ENCODE peak calls at places on chromosomes 1 and 21, in five cellular contexts. C is PC-3; J is CD8-positive, alpha-beta memory T cell; K is mesendoderm; G is cardiac muscle cell. X is an unnamed sample.

GRCh38 chr1:152801333-152801732 is 4.8 kb downstream of the LCE1D start:
- DNase-seq in C (no peak), J (no peak), K (no peak), G (no peak), X (no peak)

GRCh38 chr1:33758698-33759097 is 105.2 kb upstream of the HMGB4 start:
- DNase-seq in C (no peak), J (no peak), K (no peak), G (peak; percentile 1), X (no peak)

GRCh38 chr1:24102966-24103365 is 9.0 kb downstream of the MYOM3 start:
- DNase-seq in C (no peak), J (no peak), K (no peak), G (no peak), X (no peak)

GRCh38 chr1:37277366-37277765 is 197.0 kb upstream of the ZC3H12A start:
- DNase-seq in C (no peak), J (no peak), K (no peak), G (no peak), X (no peak)

GRCh38 chr1:101484896-101485412 is 248.1 kb downstream of the S1PR1 start:
- DNase-seq in C (no peak), J (no peak), K (no peak), G (peak; percentile 6), X (no peak)

GRCh38 chr1:193181526-193181925 is 4.9 kb downstream of the B3GALT2 start:
- DNase-seq in C (no peak), J (no peak), K (no peak), G (no peak), X (no peak)

GRCh38 chr1:224264321-224264720 is 65.7 kb downstream of the NVL start:
- DNase-seq in C (no peak), J (no peak), K (no peak), G (no peak), X (peak; percentile 18)

GRCh38 chr1:8439015-8439702 is 121.2 kb downstream of the SLC45A1 start:
- DNase-seq in C (no peak), J (no peak), K (peak; percentile 95), G (peak; percentile 91), X (peak; percentile 90)

GRCh38 chr1:65378547-65378946 is 41.9 kb upstream of the LEPR start:
- DNase-seq in C (no peak), J (no peak), K (no peak), G (no peak), X (no peak)

GRCh38 chr1:116738673-116739370 is 15.4 kb upstream of the CD2 start:
- DNase-seq in C (no peak), J (peak; percentile 56), K (no peak), G (no peak), X (no peak)

GRCh38 chr1:98147280-98147679 is 226.4 kb upstream of the DPYD start:
- DNase-seq in C (no peak), J (no peak), K (no peak), G (no peak), X (no peak)

GRCh38 chr1:150366416-150367296 is 2.7 kb downstream of the RPRD2 start:
- DNase-seq in C (peak; percentile 30), J (no peak), K (peak; percentile 34), G (peak; percentile 8), X (no peak)

GRCh38 chr1:115710859-115711624 is 57.5 kb downstream of the CASQ2 start:
- DNase-seq in C (peak; percentile 64), J (no peak), K (peak; percentile 16), G (no peak), X (no peak)

GRCh38 chr21:29372063-29372802 is 73.5 kb downstream of the BACH1 start:
- DNase-seq in C (peak; percentile 87), J (peak; percentile 3), K (peak; percentile 87), G (peak; percentile 89), X (peak; percentile 81)

GRCh38 chr1:85581802-85582686 is 1.5 kb downstream of the CCN1 start:
- DNase-seq in C (peak; percentile 89), J (no peak), K (peak; percentile 86), G (peak; percentile 87), X (peak; percentile 81)

GRCh38 chr1:27418326-27418761 is 25.9 kb downstream of the GPR3 start:
- DNase-seq in C (peak; percentile 71), J (no peak), K (peak; percentile 65), G (peak; percentile 96), X (peak; percentile 94)

GRCh38 chr1:162168261-162168660 is 98.8 kb downstream of the NOS1AP start:
- DNase-seq in C (peak; percentile 84), J (no peak), K (no peak), G (no peak), X (no peak)

GRCh38 chr1:186404454-186405051 is 28.9 kb downstream of the ODR4 start:
- DNase-seq in C (peak; percentile 52), J (no peak), K (peak; percentile 33), G (peak; percentile 91), X (peak; percentile 58)

GRCh38 chr1:90716552-90717355 is at the start of gene BARHL2:
- DNase-seq in C (no peak), J (no peak), K (peak; percentile 58), G (no peak), X (no peak)

GRCh38 chr1:51607676-51608075 is 9.2 kb upstream of the OSBPL9 start:
- DNase-seq in C (no peak), J (no peak), K (peak; percentile 53), G (peak; percentile 52), X (no peak)

GRCh38 chr1:26362331-26362730 is 8.4 kb upstream of the CRYBG2 start:
- DNase-seq in C (no peak), J (no peak), K (no peak), G (no peak), X (no peak)

GRCh38 chr21:20729376-20729775 is 268.8 kb upstream of the NCAM2 start:
- DNase-seq in C (peak; percentile 43), J (no peak), K (no peak), G (peak; percentile 6), X (no peak)

GRCh38 chr1:99098589-99098988 is 93.9 kb upstream of the PLPPR5 start:
- DNase-seq in C (no peak), J (no peak), K (no peak), G (no peak), X (no peak)

GRCh38 chr1:2588661-2589330 is 2.2 kb downstream of the PRXL2B start:
- DNase-seq in C (no peak), J (no peak), K (no peak), G (no peak), X (no peak)

GRCh38 chr1:152983743-152984142 is at the start of gene SPRR1A:
- DNase-seq in C (peak; percentile 68), J (no peak), K (no peak), G (no peak), X (no peak)

GRCh38 chr1:223876643-223877042 is 30.9 kb upstream of the TP53BP2 start:
- DNase-seq in C (no peak), J (no peak), K (no peak), G (no peak), X (no peak)

GRCh38 chr1:203325004-203325417 is 19.7 kb downstream of the BTG2 start:
- DNase-seq in C (no peak), J (peak; percentile 41), K (peak; percentile 19), G (no peak), X (no peak)

GRCh38 chr1:91011726-91012125 is 10.1 kb downstream of the ZNF644 start:
- DNase-seq in C (peak; percentile 26), J (no peak), K (no peak), G (peak; percentile 78), X (peak; percentile 23)

GRCh38 chr1:61120307-61120840 is 38.0 kb downstream of the NFIA start:
- DNase-seq in C (no peak), J (no peak), K (no peak), G (peak; percentile 21), X (no peak)

GRCh38 chr1:43783671-43784205 is 76.4 kb downstream of the ST3GAL3 start:
- DNase-seq in C (peak; percentile 94), J (no peak), K (peak; percentile 54), G (no peak), X (no peak)

DNA sequence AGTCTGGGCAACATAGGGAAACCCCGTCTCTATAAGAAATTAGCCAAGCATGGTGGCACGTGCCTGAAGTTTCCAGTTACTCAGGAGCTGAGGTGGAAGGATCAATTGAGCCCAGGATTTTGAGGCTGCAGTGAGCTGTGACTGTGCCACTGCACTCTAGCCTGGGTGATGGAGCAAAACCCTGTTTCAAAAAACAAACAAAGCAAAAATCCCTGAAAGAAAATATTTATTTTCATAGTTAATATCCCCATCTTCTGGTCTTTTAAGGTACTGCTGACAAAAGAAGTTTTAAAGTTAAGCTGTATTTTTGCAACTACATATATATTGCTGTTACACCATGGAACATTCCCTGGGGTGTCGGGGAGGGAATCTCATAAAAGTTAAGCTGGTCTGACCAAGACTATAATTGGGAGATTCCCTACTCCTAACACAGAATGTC is 26.0 kb downstream of the VAMP4 start:
- DNase-seq in C (peak; percentile 82), J (no peak), K (peak; percentile 6), G (peak; percentile 43), X (no peak)
- H3K27ac ChIP-seq in C (no peak overlapping the region), J (no peak overlapping the region), K (no peak overlapping the region), G (no peak overlapping the region), X (no peak overlapping the region)

GRCh38 chr1:110617589-110617988 is 11.4 kb upstream of the KCNA2 start:
- DNase-seq in C (no peak), J (no peak), K (no peak), G (no peak), X (no peak)

GRCh38 chr1:110620250-110620615 is 14.1 kb upstream of the KCNA2 start:
- DNase-seq in C (no peak), J (no peak), K (no peak), G (no peak), X (no peak)

GRCh38 chr1:110618668-110619067 is 12.5 kb upstream of the KCNA2 start:
- DNase-seq in C (no peak), J (no peak), K (no peak), G (no peak), X (no peak)

GRCh38 chr1:110620686-110621085 is 14.5 kb upstream of the KCNA2 start:
- DNase-seq in C (no peak), J (no peak), K (no peak), G (no peak), X (no peak)

DNA sequence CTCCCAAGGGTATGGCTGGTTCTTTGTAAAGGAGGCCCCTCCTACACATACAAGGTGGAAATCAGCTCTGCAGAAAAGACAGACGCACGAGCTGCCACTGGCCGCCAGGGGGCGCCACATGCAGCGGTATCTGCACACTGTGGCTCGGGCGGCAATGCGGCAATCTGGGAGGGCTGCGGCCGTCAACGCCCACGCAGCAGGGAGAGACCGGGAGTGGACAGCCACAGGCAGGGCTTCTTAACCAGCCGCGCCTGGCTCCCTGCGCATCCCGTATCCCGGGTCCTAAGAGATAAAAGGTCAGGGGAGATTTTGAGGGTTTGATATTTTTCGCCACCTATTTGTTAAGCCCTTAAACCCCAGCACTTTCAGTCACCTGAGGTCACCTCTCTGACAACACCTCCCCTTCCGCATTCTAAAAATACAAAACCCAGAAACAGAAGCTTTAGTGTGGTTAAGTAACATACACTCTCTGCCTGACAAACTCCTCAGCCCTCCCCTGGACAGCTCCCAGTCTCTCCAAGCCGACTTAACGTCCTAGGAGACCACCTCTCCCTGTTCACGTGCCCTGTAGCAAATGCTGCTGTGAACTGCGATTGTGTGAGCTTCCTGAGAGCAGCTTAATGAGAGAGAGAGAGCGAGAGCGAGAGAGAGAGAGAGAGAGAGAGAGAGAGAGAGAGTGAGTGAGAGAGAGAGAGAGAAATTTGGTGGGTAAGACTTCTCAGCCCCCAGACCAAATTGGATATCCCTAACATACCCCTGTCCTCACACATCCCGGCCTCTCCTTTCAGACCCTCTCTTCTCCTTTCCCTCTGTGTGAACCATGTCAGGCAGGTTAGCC is 13.5 kb upstream of the KCNA2 start:
- DNase-seq in C (peak; percentile 79), J (peak; percentile 87), K (peak; percentile 86), G (peak; percentile 89), X (peak; percentile 62)
- H3K27me3 ChIP-seq in C (peaks cover 45% of the 10 kb centered on the region), J (no peaks in the 10 kb centered on the region), K (no peaks in the 10 kb centered on the region), G (peaks cover 70% of the 10 kb centered on the region), X (peaks cover 1% of the 10 kb centered on the region)

GRCh38 chr1:158020877-158021630 is 27.6 kb downstream of the KIRREL1 start:
- DNase-seq in C (no peak), J (no peak), K (no peak), G (peak; percentile 45), X (no peak)
- H3K27ac ChIP-seq in C (no peak overlapping the region), J (no peak overlapping the region), K (no peak overlapping the region), G (peak overlapping the region; percentile 26), X (peak overlapping the region; percentile 96)

GRCh38 chr1:234777850-234778214 is 167.9 kb upstream of the IRF2BP2 start:
- DNase-seq in C (no peak), J (no peak), K (no peak), G (no peak), X (no peak)
- H3K27me3 ChIP-seq in C (peaks cover 62% of the 10 kb centered on the region), J (peaks cover 10% of the 10 kb centered on the region), K (no peaks in the 10 kb centered on the region), G (no peaks in the 10 kb centered on the region), X (peaks cover 43% of the 10 kb centered on the region)

X was measured in brain microvascular endothelial cell.